ENCODE peak calls at places on chromosomes 12 and 14, in five cellular contexts. One of them, this sample, is unnamed.

GRCh38 chr14:30389901-30390394 is 169.0 kb upstream of the G2E3 start:
- DNase-seq in cardiac muscle cell: no peak
- DNase-seq in AG10803: no peak
- DNase-seq in endothelial cell of umbilical vein: no peak
- DNase-seq in PC-3: no peak
- DNase-seq in this sample: no peak

GRCh38 chr12:531951-532585 is 72.3 kb downstream of the B4GALNT3 start:
- DNase-seq in cardiac muscle cell: no peak
- DNase-seq in AG10803: peak; percentile 69
- DNase-seq in endothelial cell of umbilical vein: no peak
- DNase-seq in PC-3: no peak
- DNase-seq in this sample: no peak

GRCh38 chr14:105473677-105474477 is 744 bp upstream of the CRIP2 start:
- DNase-seq in cardiac muscle cell: peak; percentile 93
- DNase-seq in AG10803: peak; percentile 74
- DNase-seq in endothelial cell of umbilical vein: peak; percentile 91
- DNase-seq in PC-3: peak; percentile 89
- DNase-seq in this sample: peak; percentile 67

GRCh38 chr14:90970167-90970600 is 90.3 kb downstream of the RPS6KA5 start:
- DNase-seq in cardiac muscle cell: peak; percentile 54
- DNase-seq in AG10803: no peak
- DNase-seq in endothelial cell of umbilical vein: peak; percentile 58
- DNase-seq in PC-3: peak; percentile 12
- DNase-seq in this sample: peak; percentile 79

GRCh38 chr14:104865069-104865630 is at the start of gene CEP170B:
- DNase-seq in cardiac muscle cell: peak; percentile 48
- DNase-seq in AG10803: peak; percentile 52
- DNase-seq in endothelial cell of umbilical vein: peak; percentile 9
- DNase-seq in PC-3: peak; percentile 36
- DNase-seq in this sample: no peak

GRCh38 chr12:16258963-16259362 is 18.5 kb downstream of the SLC15A5 start:
- DNase-seq in cardiac muscle cell: peak; percentile 13
- DNase-seq in AG10803: peak; percentile 36
- DNase-seq in endothelial cell of umbilical vein: no peak
- DNase-seq in PC-3: no peak
- DNase-seq in this sample: no peak

GRCh38 chr12:109423392-109423791 is 53.7 kb downstream of the KCTD10 start:
- DNase-seq in cardiac muscle cell: no peak
- DNase-seq in AG10803: no peak
- DNase-seq in endothelial cell of umbilical vein: no peak
- DNase-seq in PC-3: no peak
- DNase-seq in this sample: no peak

GRCh38 chr12:38695057-38695456 is 210.3 kb downstream of the CPNE8 start:
- DNase-seq in cardiac muscle cell: no peak
- DNase-seq in AG10803: no peak
- DNase-seq in endothelial cell of umbilical vein: no peak
- DNase-seq in PC-3: no peak
- DNase-seq in this sample: no peak

GRCh38 chr12:57546438-57547365 is at the start of gene DCTN2:
- DNase-seq in cardiac muscle cell: peak; percentile 98
- DNase-seq in AG10803: peak; percentile 97
- DNase-seq in endothelial cell of umbilical vein: peak; percentile 96
- DNase-seq in PC-3: peak; percentile 96
- DNase-seq in this sample: peak; percentile 98
- TF ChIP-seq CTCF in cardiac muscle cell: peak; percentile 23
- TF ChIP-seq CTCF in AG10803: peak; percentile 20
- TF ChIP-seq CTCF in endothelial cell of umbilical vein: no peak
- TF ChIP-seq CTCF in PC-3: no peak
- TF ChIP-seq CTCF in this sample: no peak

GRCh38 chr14:23550827-23551265 is 719 bp downstream of the ZFHX2 start:
- DNase-seq in cardiac muscle cell: peak; percentile 15
- DNase-seq in AG10803: no peak
- DNase-seq in endothelial cell of umbilical vein: no peak
- DNase-seq in PC-3: no peak
- DNase-seq in this sample: no peak
- H3K4me3 ChIP-seq in cardiac muscle cell: peak overlapping the region; percentile 72
- H3K4me3 ChIP-seq in AG10803: peak overlapping the region; percentile 68
- H3K4me3 ChIP-seq in endothelial cell of umbilical vein: peak overlapping the region; percentile 77
- H3K4me3 ChIP-seq in PC-3: peak overlapping the region; percentile 97
- H3K4me3 ChIP-seq in this sample: peak overlapping the region; percentile 63

GRCh38 chr14:72292689-72293024 is 360.4 kb downstream of the RGS6 start:
- DNase-seq in cardiac muscle cell: no peak
- DNase-seq in AG10803: no peak
- DNase-seq in endothelial cell of umbilical vein: no peak
- DNase-seq in PC-3: no peak
- DNase-seq in this sample: no peak
- TF ChIP-seq CTCF in cardiac muscle cell: no peak
- TF ChIP-seq CTCF in AG10803: no peak
- TF ChIP-seq CTCF in endothelial cell of umbilical vein: no peak
- TF ChIP-seq CTCF in PC-3: no peak
- TF ChIP-seq CTCF in this sample: no peak

GRCh38 chr14:85535916-85536834 is 6.2 kb downstream of the FLRT2 start:
- DNase-seq in cardiac muscle cell: peak; percentile 73
- DNase-seq in AG10803: peak; percentile 66
- DNase-seq in endothelial cell of umbilical vein: peak; percentile 80
- DNase-seq in PC-3: peak; percentile 35
- DNase-seq in this sample: peak; percentile 79
- H3K4me3 ChIP-seq in cardiac muscle cell: peak overlapping the region; percentile 65
- H3K4me3 ChIP-seq in AG10803: peak overlapping the region; percentile 94
- H3K4me3 ChIP-seq in endothelial cell of umbilical vein: peak overlapping the region; percentile 93
- H3K4me3 ChIP-seq in PC-3: no peak overlapping the region
- H3K4me3 ChIP-seq in this sample: peak overlapping the region; percentile 92

DNA sequence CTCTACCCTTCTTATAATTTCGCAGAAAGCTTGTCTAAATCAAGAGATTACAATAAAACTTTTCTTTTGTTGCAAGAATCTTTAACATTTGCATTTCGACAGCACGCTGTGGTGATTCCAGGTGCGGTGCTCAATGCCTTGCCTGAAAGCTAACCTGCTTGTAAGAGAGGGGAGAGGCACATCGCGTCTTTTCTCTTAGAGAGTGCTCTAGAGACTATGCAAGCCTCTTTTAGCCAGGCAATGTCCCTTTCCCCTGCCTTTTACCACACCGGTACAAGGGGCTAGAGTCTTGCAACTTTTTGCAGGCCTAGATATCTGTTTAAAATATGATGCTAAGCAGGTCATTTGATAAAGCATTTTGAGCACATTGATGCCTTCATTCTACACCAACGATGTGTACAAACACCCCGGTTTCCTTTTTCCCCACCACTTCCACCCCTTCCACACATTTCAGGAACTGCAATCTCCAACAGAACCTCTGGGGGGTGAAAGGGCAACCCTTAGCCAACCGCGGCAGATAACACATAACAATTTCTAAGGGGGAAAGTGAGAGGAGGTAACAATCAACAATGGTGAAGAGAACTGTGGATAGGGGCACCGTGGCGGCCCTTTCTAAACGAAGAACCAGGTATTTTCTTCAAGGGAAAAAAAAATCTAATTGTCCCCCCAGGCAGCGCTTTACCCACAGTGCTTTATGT is 1.3 kb downstream of the KITLG start:
- DNase-seq in cardiac muscle cell: no peak
- DNase-seq in AG10803: no peak
- DNase-seq in endothelial cell of umbilical vein: peak; percentile 49
- DNase-seq in PC-3: peak; percentile 57
- DNase-seq in this sample: no peak
- TF ChIP-seq CTCF in cardiac muscle cell: peak; percentile 39
- TF ChIP-seq CTCF in AG10803: peak; percentile 70
- TF ChIP-seq CTCF in endothelial cell of umbilical vein: peak; percentile 43
- TF ChIP-seq CTCF in PC-3: peak; percentile 56
- TF ChIP-seq CTCF in this sample: peak; percentile 74

GRCh38 chr14:53963491-53964227 is 7.0 kb upstream of the BMP4 start:
- DNase-seq in cardiac muscle cell: peak; percentile 50
- DNase-seq in AG10803: no peak
- DNase-seq in endothelial cell of umbilical vein: peak; percentile 44
- DNase-seq in PC-3: peak; percentile 63
- DNase-seq in this sample: peak; percentile 37
- H3K4me3 ChIP-seq in cardiac muscle cell: peak overlapping the region; percentile 24
- H3K4me3 ChIP-seq in AG10803: no peak overlapping the region
- H3K4me3 ChIP-seq in endothelial cell of umbilical vein: peak overlapping the region; percentile 0
- H3K4me3 ChIP-seq in PC-3: peak overlapping the region; percentile 53
- H3K4me3 ChIP-seq in this sample: peak overlapping the region; percentile 47

GRCh38 chr12:5171701-5172100 is 128.0 kb downstream of the KCNA5 start:
- DNase-seq in cardiac muscle cell: peak; percentile 61
- DNase-seq in AG10803: peak; percentile 76
- DNase-seq in endothelial cell of umbilical vein: peak; percentile 20
- DNase-seq in PC-3: peak; percentile 46
- DNase-seq in this sample: peak; percentile 50
- TF ChIP-seq CTCF in cardiac muscle cell: peak; percentile 71
- TF ChIP-seq CTCF in AG10803: peak; percentile 91
- TF ChIP-seq CTCF in endothelial cell of umbilical vein: peak; percentile 53
- TF ChIP-seq CTCF in PC-3: peak; percentile 65
- TF ChIP-seq CTCF in this sample: peak; percentile 51

DNA sequence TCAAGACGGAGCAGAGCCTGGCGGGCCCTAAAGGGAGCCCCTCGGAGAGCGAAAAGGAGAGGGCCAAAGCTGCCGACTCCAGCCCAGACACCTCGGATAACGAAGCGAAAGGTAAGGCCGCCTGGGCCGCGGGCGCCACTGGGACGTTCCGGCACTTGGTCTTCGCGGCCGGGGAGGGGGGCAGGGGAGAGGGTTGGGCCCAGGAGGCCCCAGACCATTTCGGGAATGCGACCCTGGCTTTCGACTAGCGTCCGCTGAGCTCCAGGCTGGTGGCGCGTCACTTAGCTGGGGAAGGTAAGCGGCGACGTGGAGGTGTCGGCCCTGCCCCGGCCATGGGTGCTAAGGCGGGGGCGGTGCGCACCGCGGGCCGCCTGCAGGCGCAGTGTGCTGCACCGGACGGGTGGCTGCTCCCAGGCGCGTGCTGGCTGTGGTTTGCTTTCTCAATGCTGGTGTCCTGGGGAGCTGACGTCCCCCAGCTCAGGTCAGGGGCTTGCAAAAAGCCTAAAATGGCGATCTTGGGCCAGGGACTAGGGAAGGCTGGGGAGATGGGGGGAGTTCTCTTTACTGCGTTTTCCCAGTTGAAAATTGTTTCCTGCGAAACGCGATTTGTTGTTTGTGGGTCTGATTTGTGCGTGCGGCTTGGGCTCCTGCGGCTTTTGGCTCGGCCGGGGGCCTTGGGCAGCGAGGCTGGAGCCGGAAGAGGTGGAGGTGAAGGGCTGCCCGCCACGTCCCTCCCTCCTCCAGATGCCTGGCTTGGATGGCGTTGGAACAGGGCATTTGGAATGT is 1.1 kb downstream of the HOXC10 start:
- DNase-seq in cardiac muscle cell: no peak
- DNase-seq in AG10803: peak; percentile 81
- DNase-seq in endothelial cell of umbilical vein: no peak
- DNase-seq in PC-3: no peak
- DNase-seq in this sample: no peak
- H3K4me3 ChIP-seq in cardiac muscle cell: no peak overlapping the region
- H3K4me3 ChIP-seq in AG10803: peak overlapping the region; percentile 98
- H3K4me3 ChIP-seq in endothelial cell of umbilical vein: no peak overlapping the region
- H3K4me3 ChIP-seq in PC-3: peak overlapping the region; percentile 23
- H3K4me3 ChIP-seq in this sample: no peak overlapping the region

DNA sequence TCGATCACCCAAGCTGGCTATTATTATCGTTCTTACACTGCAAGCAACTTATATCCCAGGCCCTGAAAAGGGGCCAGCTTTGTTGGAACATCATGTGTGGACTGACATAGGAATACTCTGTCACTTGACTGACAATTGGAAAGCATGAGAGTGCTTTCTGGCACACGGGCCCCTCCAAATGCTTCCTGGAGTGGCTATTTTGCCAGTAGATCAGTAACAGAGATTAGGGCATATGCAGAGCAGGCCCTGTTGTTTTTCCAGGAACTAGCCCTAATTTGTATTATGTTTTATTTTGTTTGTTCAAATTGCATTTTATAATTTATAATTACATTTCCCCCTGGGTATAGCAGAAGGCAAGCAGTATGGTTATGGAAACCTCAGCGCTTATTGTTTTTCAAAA is 170.1 kb upstream of the FRMD6 start:
- DNase-seq in cardiac muscle cell: no peak
- DNase-seq in AG10803: no peak
- DNase-seq in endothelial cell of umbilical vein: peak; percentile 26
- DNase-seq in PC-3: no peak
- DNase-seq in this sample: no peak
- TF ChIP-seq CTCF in cardiac muscle cell: no peak
- TF ChIP-seq CTCF in AG10803: no peak
- TF ChIP-seq CTCF in endothelial cell of umbilical vein: no peak
- TF ChIP-seq CTCF in PC-3: no peak
- TF ChIP-seq CTCF in this sample: no peak

DNA sequence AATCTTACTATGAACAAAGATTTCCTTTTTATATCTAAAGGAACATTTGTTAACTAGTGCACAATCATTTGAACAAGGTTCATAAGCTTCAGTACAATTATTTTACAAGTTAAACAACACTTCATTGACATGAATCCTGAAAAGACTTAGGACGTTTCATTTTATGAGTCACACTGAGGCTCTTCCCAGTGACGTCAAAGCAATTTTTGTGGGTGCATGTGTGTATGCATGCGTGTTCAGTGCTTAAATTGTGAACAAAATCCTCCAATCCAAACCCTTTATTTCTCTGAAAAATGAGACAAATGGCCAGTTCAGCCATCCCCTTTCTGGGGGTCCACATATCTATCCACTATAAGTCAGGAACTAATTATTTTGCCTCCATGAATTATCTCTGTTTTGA is 2.9 kb downstream of the LMNTD1 start:
- DNase-seq in cardiac muscle cell: no peak
- DNase-seq in AG10803: peak; percentile 21
- DNase-seq in endothelial cell of umbilical vein: no peak
- DNase-seq in PC-3: no peak
- DNase-seq in this sample: no peak
- H3K4me3 ChIP-seq in cardiac muscle cell: no peak overlapping the region
- H3K4me3 ChIP-seq in AG10803: no peak overlapping the region
- H3K4me3 ChIP-seq in endothelial cell of umbilical vein: no peak overlapping the region
- H3K4me3 ChIP-seq in PC-3: no peak overlapping the region
- H3K4me3 ChIP-seq in this sample: no peak overlapping the region